ENCODE peak calls at places on chromosomes 5 and 9, in nine cellular contexts. H, U, I, C, Z, V, O, K and D are unnamed samples.

GRCh38 chr9:127912296-127912695 is 4.5 kb downstream of the ST6GALNAC4 start:
- DNase-seq in H (no peak), O (no peak), I (no peak), U (no peak), C (no peak), K (no peak), Z (no peak), V (no peak), D (no peak)

GRCh38 chr9:124007157-124007460 is 4.5 kb upstream of the LHX2 start:
- DNase-seq in K (no peak), O (no peak), Z (no peak), H (no peak), V (no peak), U (no peak), C (no peak), I (no peak), D (no peak)

GRCh38 chr5:56479701-56480304 is 246.7 kb upstream of the ANKRD55 start:
- DNase-seq in O (no peak), H (no peak), V (no peak), K (no peak), Z (peak), U (no peak), C (peak), I (no peak), D (peak)

GRCh38 chr9:128406848-128407391 is 13.7 kb upstream of the CERCAM start:
- DNase-seq in Z (no peak), I (no peak), O (no peak), H (no peak), C (no peak), V (no peak), U (no peak), K (no peak), D (no peak)

GRCh38 chr9:7520396-7520795 is 279.2 kb downstream of the DMAC1 start:
- DNase-seq in U (no peak), C (no peak), I (no peak), O (no peak), H (no peak), K (no peak), Z (no peak), V (no peak), D (peak)

GRCh38 chr5:74257645-74258328 is 382.7 kb downstream of the ENC1 start:
- DNase-seq in I (no peak), O (no peak), U (no peak), Z (no peak), V (peak), H (no peak), K (no peak), C (no peak), D (no peak)

GRCh38 chr5:124512236-124512635 is 234.2 kb downstream of the ZNF608 start:
- DNase-seq in O (no peak), I (no peak), U (no peak), Z (no peak), K (no peak), V (no peak), C (peak), H (no peak), D (peak)

GRCh38 chr5:62354028-62354874 is 48.2 kb downstream of the KIF2A start:
- DNase-seq in K (no peak), O (no peak), H (peak), I (peak), V (peak), C (peak), Z (no peak), U (no peak), D (peak)

GRCh38 chr5:122454522-122454921 is 142.5 kb downstream of the SNCAIP start:
- DNase-seq in V (no peak), C (no peak), K (no peak), O (no peak), Z (no peak), I (no peak), U (no peak), H (no peak), D (peak)

GRCh38 chr5:98805070-98805469 is 31.6 kb downstream of the RGMB start:
- DNase-seq in U (no peak), V (no peak), Z (no peak), C (no peak), K (no peak), I (no peak), O (no peak), H (no peak), D (no peak)

GRCh38 chr5:133708451-133708850 is 96.1 kb upstream of the FSTL4 start:
- DNase-seq in K (no peak), H (no peak), V (no peak), I (no peak), Z (no peak), O (no peak), C (no peak), U (no peak), D (peak)

GRCh38 chr9:95803197-95803596 is 72.3 kb upstream of the ERCC6L2 start:
- DNase-seq in Z (no peak), U (no peak), K (no peak), C (no peak), I (no peak), O (no peak), H (no peak), V (no peak), D (no peak)

GRCh38 chr9:83070257-83070656 is 7.3 kb upstream of the RASEF start:
- DNase-seq in K (no peak), O (no peak), C (no peak), Z (no peak), H (no peak), U (no peak), V (no peak), I (no peak), D (no peak)

GRCh38 chr5:181259283-181259682 is 1.7 kb downstream of the TRIM52 start:
- DNase-seq in I (no peak), K (no peak), H (no peak), V (no peak), O (no peak), C (no peak), U (no peak), Z (no peak), D (no peak)

GRCh38 chr5:78275998-78276543 is 18.4 kb downstream of the AP3B1 start:
- DNase-seq in C (no peak), K (no peak), O (no peak), H (no peak), I (no peak), Z (no peak), V (no peak), U (no peak), D (no peak)

GRCh38 chr9:89982016-89982415 is 377.2 kb downstream of the GADD45G start:
- DNase-seq in H (no peak), C (no peak), O (no peak), I (no peak), K (no peak), V (no peak), U (no peak), Z (no peak), D (no peak)

GRCh38 chr9:94783121-94783664 is 56.7 kb downstream of the AOPEP start:
- DNase-seq in I (peak), V (peak), C (peak), Z (peak), H (peak), U (peak), O (peak), K (peak), D (peak)

GRCh38 chr5:160054831-160055230 is 45.9 kb downstream of the TTC1 start:
- DNase-seq in U (no peak), K (no peak), V (no peak), Z (no peak), I (peak), O (no peak), C (no peak), H (no peak), D (no peak)

GRCh38 chr5:143550985-143551630 is 147.6 kb upstream of the NR3C1 start:
- DNase-seq in H (no peak), C (no peak), I (no peak), V (no peak), O (no peak), U (no peak), K (no peak), Z (no peak), D (no peak)

GRCh38 chr9:2817987-2818386 is 25.9 kb downstream of the PUM3 start:
- DNase-seq in O (no peak), I (no peak), C (no peak), H (no peak), K (no peak), V (no peak), Z (no peak), U (no peak), D (no peak)

GRCh38 chr5:9467199-9468069 is 78.4 kb downstream of the SEMA5A start:
- DNase-seq in C (no peak), O (no peak), K (no peak), Z (no peak), V (no peak), I (no peak), H (no peak), U (no peak), D (no peak)

GRCh38 chr9:3879731-3880493 is 354.1 kb upstream of the RFX3 start:
- DNase-seq in O (no peak), H (peak), K (peak), U (no peak), C (no peak), Z (no peak), V (no peak), I (no peak), D (no peak)

GRCh38 chr9:33813712-33814641 is 3.0 kb upstream of the UBE2R2 start:
- DNase-seq in H (peak), V (peak), I (peak), C (peak), U (no peak), K (no peak), Z (no peak), O (no peak), D (peak)

GRCh38 chr5:95369796-95370195 is 21.4 kb upstream of the FAM81B start:
- DNase-seq in U (no peak), K (no peak), I (no peak), H (no peak), V (peak), Z (no peak), C (no peak), O (no peak), D (no peak)

GRCh38 chr9:117000834-117001233 is 313.7 kb downstream of the TRIM32 start:
- DNase-seq in K (no peak), H (no peak), Z (no peak), O (no peak), U (no peak), V (no peak), I (no peak), C (no peak), D (peak)

GRCh38 chr5:125607018-125607417 is 816.2 kb upstream of the GRAMD2B start:
- DNase-seq in U (no peak), K (no peak), H (no peak), V (no peak), C (no peak), Z (no peak), I (peak), O (no peak), D (no peak)

GRCh38 chr5:28576022-28576421 is 1537.6 kb upstream of the CDH9 start:
- DNase-seq in V (no peak), O (no peak), Z (no peak), I (no peak), C (no peak), H (no peak), K (no peak), U (no peak), D (no peak)

GRCh38 chr9:90552317-90552716 is 90.3 kb downstream of the DIRAS2 start:
- DNase-seq in Z (no peak), H (no peak), C (no peak), I (no peak), O (no peak), U (no peak), V (no peak), K (no peak), D (no peak)

GRCh38 chr5:963673-964531 is 44.7 kb upstream of the NKD2 start:
- DNase-seq in U (no peak), H (no peak), O (no peak), V (peak), C (no peak), I (no peak), Z (peak), K (no peak), D (no peak)

GRCh38 chr5:20231040-20231439 is 243.0 kb upstream of the CDH18 start:
- DNase-seq in U (no peak), O (no peak), C (no peak), Z (no peak), V (no peak), H (no peak), I (no peak), K (no peak), D (no peak)

GRCh38 chr9:4769321-4770080 is 23.2 kb upstream of the RCL1 start:
- DNase-seq in Z (no peak), U (no peak), I (peak), K (no peak), V (no peak), H (no peak), C (no peak), O (no peak), D (no peak)

GRCh38 chr5:91514408-91514807 is 131.3 kb upstream of the ARRDC3 start:
- DNase-seq in K (no peak), Z (no peak), O (no peak), U (no peak), I (no peak), C (no peak), V (no peak), H (no peak), D (no peak)

GRCh38 chr5:140737486-140737885 is 37.2 kb downstream of the ZMAT2 start:
- DNase-seq in I (no peak), H (no peak), Z (no peak), V (no peak), C (no peak), O (no peak), K (no peak), U (no peak), D (no peak)

GRCh38 chr5:157543825-157544622 is 31.6 kb downstream of the ADAM19 start:
- DNase-seq in C (no peak), Z (no peak), K (no peak), I (peak), H (no peak), U (no peak), O (no peak), V (no peak), D (no peak)

GRCh38 chr5:154949758-154950157 is 8.9 kb downstream of the MRPL22 start:
- DNase-seq in V (no peak), U (no peak), Z (no peak), K (no peak), C (no peak), O (no peak), I (no peak), H (no peak), D (no peak)

GRCh38 chr9:22975921-22976320 is 529.3 kb downstream of the DMRTA1 start:
- DNase-seq in K (no peak), I (no peak), H (no peak), O (no peak), C (no peak), V (no peak), Z (no peak), U (no peak), D (no peak)

GRCh38 chr9:126676685-126677143 is 63.0 kb downstream of the LMX1B start:
- DNase-seq in K (no peak), Z (no peak), V (no peak), O (no peak), I (no peak), U (no peak), H (no peak), C (no peak), D (peak)